ENCODE peak calls at places on chromosomes 12 and 14, in nine cellular contexts. C is fibroblast of lung, W is SK-N-SH, X is fibroblast of pulmonary artery, S is sigmoid colon, P is suprapubic skin, M is ascending aorta, L is retinal pigment epithelial cell, A is GM23338. J is an unnamed sample.

GRCh38 chr14:38481939-38482678 is 226.2 kb upstream of the CLEC14A start:
- DNase-seq in C (peak; percentile 77), W (no peak), X (peak; percentile 72), S (no peak), P (no peak), M (no peak), L (no peak), A (peak; percentile 5), J (peak; percentile 58)

GRCh38 chr14:99024926-99025325 is 247.1 kb downstream of the BCL11B start:
- DNase-seq in C (no peak), W (no peak), X (no peak), S (no peak), P (no peak), M (no peak), L (no peak), A (no peak), J (no peak)

GRCh38 chr12:130936566-130936965 is 17.1 kb upstream of the ADGRD1 start:
- DNase-seq in C (no peak), W (no peak), X (no peak), S (no peak), P (no peak), M (no peak), L (no peak), A (no peak), J (no peak)

GRCh38 chr12:114732426-114733030 is 48.6 kb upstream of the TBX3 start:
- DNase-seq in C (no peak), W (peak; percentile 59), X (no peak), S (no peak), P (no peak), M (no peak), L (no peak), A (no peak), J (no peak)

GRCh38 chr14:91968280-91968679 is 20.8 kb upstream of the FBLN5 start:
- DNase-seq in C (no peak), W (no peak), X (no peak), S (no peak), P (no peak), M (no peak), L (no peak), A (no peak), J (no peak)

GRCh38 chr12:11963841-11964471 is 106.8 kb upstream of the BCL2L14 start:
- DNase-seq in C (no peak), W (no peak), X (no peak), S (no peak), P (no peak), M (no peak), L (no peak), A (no peak), J (no peak)

GRCh38 chr12:84738481-84738972 is 174.1 kb downstream of the SLC6A15 start:
- DNase-seq in C (peak; percentile 51), W (no peak), X (peak; percentile 64), S (no peak), P (no peak), M (no peak), L (no peak), A (peak; percentile 67), J (no peak)

GRCh38 chr14:39469094-39469710 is 37.0 kb upstream of the FBXO33 start:
- DNase-seq in C (peak; percentile 23), W (no peak), X (peak; percentile 21), S (no peak), P (no peak), M (no peak), L (no peak), A (peak; percentile 73), J (peak; percentile 25)

GRCh38 chr12:3036901-3037600 is 40.1 kb upstream of the TSPAN9 start:
- DNase-seq in C (no peak), W (no peak), X (no peak), S (no peak), P (no peak), M (no peak), L (no peak), A (no peak), J (no peak)

GRCh38 chr12:57772429-57773322 is at the start of gene EEF1AKMT3:
- DNase-seq in C (peak; percentile 41), W (peak; percentile 81), X (peak; percentile 40), S (peak; percentile 83), P (peak; percentile 80), M (peak; percentile 85), L (no peak), A (peak; percentile 73), J (peak; percentile 54)

GRCh38 chr12:119178544-119179334 is at the start of gene HSPB8:
- DNase-seq in C (peak; percentile 94), W (peak; percentile 83), X (peak; percentile 95), S (peak; percentile 98), P (peak; percentile 89), M (peak; percentile 98), L (peak; percentile 59), A (peak; percentile 80), J (peak; percentile 95)

GRCh38 chr12:14393736-14394135 is 28.3 kb downstream of the ATF7IP start:
- DNase-seq in C (no peak), W (no peak), X (peak; percentile 42), S (no peak), P (no peak), M (no peak), L (no peak), A (no peak), J (peak; percentile 75)
- H3K4me3 ChIP-seq in C (no peak overlapping the region), W (no peak overlapping the region), X (no peak overlapping the region), S (no peak overlapping the region), P (no peak overlapping the region), M (peak overlapping the region; percentile 14), L (no peak overlapping the region), A (peak overlapping the region; percentile 24), J (no peak overlapping the region)

DNA sequence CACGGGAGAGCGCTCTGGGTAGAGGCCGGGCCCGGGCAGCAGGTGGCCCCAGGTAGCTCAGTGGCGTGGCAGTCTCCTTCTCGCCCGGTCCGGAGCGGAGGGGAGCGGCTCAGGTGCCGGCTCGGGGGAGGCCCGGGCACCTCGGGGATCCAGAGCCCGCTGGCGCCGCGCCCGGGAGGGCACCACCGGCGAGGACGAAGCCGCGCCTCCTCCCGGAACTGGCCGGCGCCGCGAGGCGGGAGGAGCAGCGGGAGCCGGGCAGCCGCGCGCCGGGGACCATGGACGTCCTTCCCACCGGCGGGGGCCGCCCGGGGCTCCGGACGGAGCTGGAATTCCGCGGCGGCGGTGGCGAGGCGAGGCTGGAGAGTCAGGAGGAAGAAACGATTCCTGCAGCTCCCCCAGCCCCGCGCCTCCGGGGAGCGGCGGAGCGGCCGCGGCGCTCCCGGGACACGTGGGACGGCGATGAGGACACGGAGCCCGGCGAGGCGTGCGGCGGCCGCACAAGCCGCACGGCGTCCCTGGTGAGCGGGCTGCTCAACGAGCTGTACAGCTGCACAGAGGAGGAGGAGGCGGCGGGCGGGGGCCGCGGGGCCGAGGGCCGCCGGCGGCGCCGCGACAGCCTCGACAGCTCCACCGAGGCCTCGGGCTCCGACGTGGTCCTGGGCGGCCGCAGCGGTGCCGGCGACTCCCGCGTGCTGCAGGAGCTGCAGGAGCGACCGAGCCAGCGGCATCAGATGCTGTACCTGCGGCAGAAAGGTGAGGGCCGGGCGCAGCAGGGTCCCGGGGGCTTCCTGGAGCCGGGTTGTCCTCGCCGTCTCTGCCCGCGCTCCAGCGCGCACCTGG is 21.5 kb upstream of the GNS start:
- DNase-seq in C (no peak), W (peak; percentile 81), X (no peak), S (peak; percentile 64), P (no peak), M (peak; percentile 70), L (no peak), A (peak; percentile 66), J (no peak)
- TF ChIP-seq CTCF in C (no peak), W (no peak), X (no peak), S (no peak), P (no peak), M (no peak), L (no peak), A (no peak), J (no peak)

DNA sequence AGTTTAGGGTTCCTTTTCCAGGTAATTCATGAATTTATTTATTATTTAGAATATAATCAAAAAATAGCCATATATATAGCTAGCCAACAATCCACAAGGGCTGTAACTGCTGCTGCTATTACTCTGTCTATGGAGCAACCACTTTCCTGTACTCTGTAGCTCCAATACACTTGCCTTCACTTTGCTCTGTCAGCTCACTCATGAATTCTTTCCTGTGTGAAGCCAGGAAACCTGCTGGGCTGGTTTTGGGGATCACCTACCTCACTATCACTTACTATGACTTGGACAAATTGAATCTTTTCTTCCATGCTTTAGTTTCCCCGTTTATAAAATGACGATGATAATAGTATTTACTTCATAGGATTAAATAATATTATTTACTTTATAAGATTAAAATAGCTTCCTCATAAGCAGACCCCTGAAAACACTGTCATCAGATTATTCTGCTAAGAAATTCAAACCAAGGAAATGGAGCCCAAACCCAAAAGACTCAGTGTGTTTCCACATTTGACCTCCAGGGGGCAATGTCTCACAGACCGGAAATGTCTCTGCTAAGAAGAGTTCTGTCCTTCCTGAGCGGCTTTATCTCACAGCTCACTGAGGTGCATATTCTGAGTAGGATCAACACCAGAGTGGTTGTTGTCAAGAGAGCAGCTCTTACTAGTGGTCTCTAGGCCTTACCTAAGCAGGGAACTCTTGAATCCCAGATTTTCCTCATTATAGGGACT is 457.1 kb downstream of the DAD1 start:
- DNase-seq in C (no peak), W (no peak), X (peak; percentile 3), S (no peak), P (no peak), M (no peak), L (no peak), A (peak; percentile 72), J (no peak)
- H3K4me3 ChIP-seq in C (no peak overlapping the region), W (no peak overlapping the region), X (no peak overlapping the region), S (no peak overlapping the region), P (no peak overlapping the region), M (no peak overlapping the region), L (no peak overlapping the region), A (no peak overlapping the region), J (no peak overlapping the region)

DNA sequence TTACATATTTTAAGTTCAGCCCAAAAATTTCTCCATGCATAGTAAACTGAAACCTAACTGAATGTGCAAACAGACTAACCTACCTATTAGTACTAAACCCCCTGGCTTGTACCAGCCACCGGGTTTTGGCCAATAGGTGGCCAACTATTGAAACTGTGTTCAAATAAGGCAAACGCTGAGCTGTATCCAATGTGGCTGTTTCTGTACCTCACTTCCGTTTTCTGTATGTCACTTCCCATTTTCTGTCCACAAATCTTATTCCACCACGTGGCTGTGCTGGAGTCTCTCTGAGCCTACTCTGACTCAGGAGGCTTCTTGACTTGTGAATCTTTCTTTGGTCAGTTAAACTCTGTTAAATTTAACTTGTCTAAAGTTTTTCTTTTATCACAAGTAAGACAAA is 6.0 kb upstream of the FBXO34 start:
- DNase-seq in C (no peak), W (no peak), X (no peak), S (no peak), P (no peak), M (no peak), L (no peak), A (no peak), J (no peak)
- TF ChIP-seq CTCF in C (no peak), W (no peak), X (no peak), S (no peak), P (no peak), M (no peak), L (no peak), A (no peak), J (no peak)

DNA sequence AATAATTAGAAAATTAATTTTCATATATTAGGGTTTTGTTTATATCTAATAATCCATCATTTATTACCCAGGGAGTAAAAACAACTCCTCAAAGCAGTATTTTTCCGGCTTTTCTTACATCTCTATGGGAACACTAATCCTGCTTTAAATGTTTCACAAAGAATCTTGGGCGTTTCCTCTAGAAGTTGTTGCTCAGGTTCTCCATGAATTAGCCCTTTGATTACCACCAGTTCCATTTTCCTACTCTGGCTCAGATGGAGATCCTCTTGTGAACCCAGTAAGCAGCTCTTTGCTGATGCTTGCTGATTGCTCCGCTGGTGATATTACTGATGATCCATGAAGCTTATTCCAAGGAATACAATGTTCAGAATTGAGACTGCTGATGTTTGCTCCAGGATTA is 78.5 kb upstream of the PKP2 start:
- DNase-seq in C (no peak), W (no peak), X (no peak), S (no peak), P (no peak), M (no peak), L (peak; percentile 62), A (no peak), J (no peak)
- H3K4me3 ChIP-seq in C (no peak overlapping the region), W (no peak overlapping the region), X (no peak overlapping the region), S (no peak overlapping the region), P (no peak overlapping the region), M (no peak overlapping the region), L (no peak overlapping the region), A (no peak overlapping the region), J (no peak overlapping the region)